ENCODE peak calls at places on chromosomes 4 and X, in five cellular contexts. Q is lung, M is kidney, A is esophagus squamous epithelium, U is AG04450. Z is an unnamed sample.
A peak's percentile ranks its signal among the peaks of the same experiment; 100 is the strongest.

GRCh38 chr4:173256825-173257224 is 77.3 kb downstream of the HMGB2 start:
- DNase-seq in Q (no peak), M (no peak), A (no peak), U (no peak), Z (no peak)

GRCh38 chrX:8907678-8908077 is 106.5 kb upstream of the FAM9A start:
- DNase-seq in Q (no peak), M (no peak), A (no peak), U (no peak), Z (no peak)

GRCh38 chrX:20217279-20217678 is 49.4 kb downstream of the RPS6KA3 start:
- DNase-seq in Q (no peak), M (no peak), A (no peak), U (no peak), Z (no peak)

GRCh38 chrX:78886550-78886949 is 58.6 kb upstream of the P2RY10 start:
- DNase-seq in Q (no peak), M (no peak), A (no peak), U (no peak), Z (no peak)

GRCh38 chrX:3124041-3124440 is 82.8 kb downstream of the ARSF start:
- DNase-seq in Q (no peak), M (no peak), A (no peak), U (no peak), Z (no peak)

GRCh38 chr4:138981930-138982390 is 33.6 kb upstream of the NOCT start:
- DNase-seq in Q (peak; percentile 59), M (no peak), A (no peak), U (peak; percentile 13), Z (no peak)

GRCh38 chr4:111283066-111283677 is 660.3 kb upstream of the PITX2 start:
- DNase-seq in Q (peak; percentile 47), M (no peak), A (no peak), U (peak; percentile 15), Z (peak; percentile 63)

GRCh38 chr4:140806175-140806574 is 50.0 kb upstream of the TBC1D9 start:
- DNase-seq in Q (no peak), M (no peak), A (no peak), U (no peak), Z (no peak)

GRCh38 chr4:40251366-40251765 is 54.5 kb downstream of the RHOH start:
- DNase-seq in Q (no peak), M (no peak), A (no peak), U (no peak), Z (no peak)

GRCh38 chr4:143586080-143586479 is 72.6 kb downstream of the SMARCA5 start:
- DNase-seq in Q (no peak), M (no peak), A (no peak), U (no peak), Z (no peak)

GRCh38 chrX:150935466-150935865 is 37.0 kb upstream of the CD99L2 start:
- DNase-seq in Q (no peak), M (peak; percentile 74), A (no peak), U (no peak), Z (no peak)

GRCh38 chrX:97539970-97540519 is 656.3 kb downstream of the RPA4 start:
- DNase-seq in Q (no peak), M (no peak), A (no peak), U (no peak), Z (no peak)

GRCh38 chr4:124167602-124168001 is 544.9 kb downstream of the ANKRD50 start:
- DNase-seq in Q (no peak), M (no peak), A (no peak), U (no peak), Z (no peak)

GRCh38 chr4:140928880-140929279 is 172.7 kb upstream of the TBC1D9 start:
- DNase-seq in Q (no peak), M (no peak), A (no peak), U (no peak), Z (peak; percentile 68)

GRCh38 chr4:10656988-10657387 is 27.6 kb downstream of the CLNK start:
- DNase-seq in Q (no peak), M (no peak), A (no peak), U (no peak), Z (no peak)

DNA sequence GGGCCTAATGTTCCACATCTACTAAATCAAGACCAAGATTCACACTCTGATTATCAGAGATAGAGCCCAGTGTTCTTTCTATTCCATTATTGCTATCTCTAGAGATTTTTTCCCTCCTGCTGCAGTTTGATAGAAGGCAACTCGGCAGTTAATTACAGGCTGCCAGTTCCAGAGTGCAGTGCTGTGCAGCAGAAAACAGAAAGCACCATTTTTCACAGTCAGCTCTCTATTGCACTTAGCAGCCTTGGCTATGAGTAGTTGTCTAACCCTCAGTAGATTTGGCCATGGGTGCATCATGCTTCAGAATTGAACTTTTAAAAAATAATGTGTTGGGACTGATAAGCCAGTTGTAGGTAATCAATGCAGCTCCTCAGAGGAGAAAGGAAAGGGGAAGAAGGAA is 295.3 kb downstream of the MID1IP1 start:
- DNase-seq in Q (no peak), M (no peak), A (no peak), U (no peak), Z (no peak)
- H3K27ac ChIP-seq in Q (no peak overlapping the region), M (no peak overlapping the region), A (no peak overlapping the region), U (no peak overlapping the region), Z (no peak overlapping the region)

DNA sequence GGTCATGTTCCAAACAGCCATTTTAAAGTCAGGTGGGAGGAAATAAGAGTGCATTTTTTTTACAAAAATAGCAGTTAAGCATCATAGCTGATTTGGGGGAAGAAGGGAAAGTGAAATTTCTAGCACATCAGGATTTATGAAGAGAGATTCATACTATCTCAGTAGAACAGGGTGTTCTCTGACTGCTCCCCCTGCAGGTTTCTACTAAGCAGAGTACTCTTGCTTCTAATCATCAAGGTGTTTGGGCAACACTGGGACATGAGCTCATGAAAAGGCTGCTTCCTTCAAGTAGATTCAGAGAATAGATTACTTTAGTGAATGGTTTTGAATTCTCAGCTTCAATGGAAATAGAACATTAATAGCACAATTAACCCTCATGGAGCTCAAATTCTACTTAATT is 591.4 kb upstream of the PCDH10 start:
- DNase-seq in Q (no peak), M (no peak), A (no peak), U (no peak), Z (no peak)
- TF ChIP-seq CTCF in Q (no peak), M (no peak), A (no peak), U (peak; percentile 19), Z (no peak)

DNA sequence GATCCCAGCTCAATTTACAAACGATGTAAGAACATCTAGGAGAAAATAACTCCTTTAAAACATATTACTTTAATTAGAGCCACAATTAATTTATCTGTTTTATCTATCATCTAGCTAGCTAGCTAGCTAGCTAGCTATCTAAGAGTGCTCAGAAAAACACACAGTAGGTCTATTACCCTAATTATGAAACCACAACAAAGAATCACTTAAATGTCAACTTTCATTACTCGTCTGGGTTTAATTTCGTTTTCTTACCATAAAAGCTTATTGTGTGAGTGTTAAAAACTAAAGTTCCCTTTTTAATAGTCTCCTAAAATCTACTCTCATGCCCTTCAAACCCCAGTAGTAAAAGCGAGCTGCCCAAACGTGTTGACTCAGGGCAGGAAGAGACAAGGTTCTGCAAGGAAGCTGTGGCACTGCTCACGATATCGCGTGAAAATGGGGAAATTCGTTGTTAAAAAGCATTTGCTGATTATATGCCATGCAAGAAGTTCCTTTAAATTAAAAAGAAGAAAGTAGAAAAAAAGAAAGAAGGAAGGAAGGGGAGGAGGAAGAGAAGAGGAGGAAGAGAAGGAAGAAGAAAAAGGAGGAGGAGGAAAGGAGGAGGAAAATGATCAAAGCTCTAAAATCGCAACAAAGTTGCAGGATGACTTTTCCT is 617 bp downstream of the MBNL3 start:
- DNase-seq in Q (no peak), M (no peak), A (no peak), U (no peak), Z (no peak)
- H3K27ac ChIP-seq in Q (peak overlapping the region; percentile 84), M (peak overlapping the region; percentile 80), A (peak overlapping the region; percentile 88), U (no peak overlapping the region), Z (peak overlapping the region; percentile 35)

GRCh38 chrX:107729558-107730297 is 45.9 kb downstream of the TSC22D3 start:
- DNase-seq in Q (no peak), M (no peak), A (no peak), U (no peak), Z (no peak)
- TF ChIP-seq CTCF in Q (no peak), M (no peak), A (no peak), U (no peak), Z (no peak)

GRCh38 chrX:10450229-10450958 is 170.0 kb downstream of the MID1 start:
- DNase-seq in Q (no peak), M (no peak), A (no peak), U (no peak), Z (no peak)
- H3K27ac ChIP-seq in Q (no peak overlapping the region), M (no peak overlapping the region), A (no peak overlapping the region), U (no peak overlapping the region), Z (no peak overlapping the region)

GRCh38 chr4:12036450-12036849 is 607.8 kb upstream of the HS3ST1 start:
- DNase-seq in Q (no peak), M (no peak), A (no peak), U (no peak), Z (no peak)

GRCh38 chr4:12041828-12042227 is 613.1 kb upstream of the HS3ST1 start:
- DNase-seq in Q (no peak), M (no peak), A (no peak), U (no peak), Z (no peak)
- TF ChIP-seq CTCF in Q (peak; percentile 9), M (no peak), A (no peak), U (no peak), Z (no peak)

GRCh38 chr4:56978750-56979303 is at the start of gene POLR2B:
- DNase-seq in Q (peak; percentile 97), M (peak; percentile 97), A (peak; percentile 72), U (peak; percentile 70), Z (peak; percentile 97)

GRCh38 chr4:56981795-56982201 is 3.1 kb downstream of the POLR2B start:
- DNase-seq in Q (no peak), M (no peak), A (no peak), U (no peak), Z (no peak)

GRCh38 chr4:56976878-56977320 is 507 bp downstream of the NOA1 start:
- DNase-seq in Q (peak; percentile 61), M (peak; percentile 89), A (no peak), U (no peak), Z (no peak)

GRCh38 chr4:56977321-56978012 is at the start of gene NOA1:
- DNase-seq in Q (peak; percentile 98), M (peak; percentile 99), A (peak; percentile 85), U (peak; percentile 98), Z (peak; percentile 100)

DNA sequence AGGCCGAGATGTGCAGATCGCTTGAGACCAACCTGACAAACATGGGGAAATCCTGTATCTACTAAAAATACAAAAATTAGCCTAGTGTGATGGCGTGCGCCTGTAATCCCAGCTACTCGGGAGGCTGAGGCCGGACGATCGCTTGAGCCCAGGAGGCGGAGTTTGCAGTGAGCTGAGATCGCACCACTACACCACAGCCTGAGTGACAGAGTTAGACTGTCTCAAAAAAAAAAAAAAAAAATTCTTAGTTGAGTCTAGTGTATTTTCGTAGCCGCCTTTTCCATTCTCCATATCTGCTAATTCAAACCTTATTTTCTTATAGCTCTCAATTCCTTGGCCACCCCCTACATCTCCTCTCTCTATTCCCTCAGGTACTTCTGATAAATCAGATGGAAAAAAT is 978 bp downstream of the POLR2B start:
- DNase-seq in Q (no peak), M (no peak), A (no peak), U (no peak), Z (no peak)
- H3K27ac ChIP-seq in Q (peak overlapping the region; percentile 41), M (no peak overlapping the region), A (peak overlapping the region; percentile 92), U (no peak overlapping the region), Z (no peak overlapping the region)

DNA sequence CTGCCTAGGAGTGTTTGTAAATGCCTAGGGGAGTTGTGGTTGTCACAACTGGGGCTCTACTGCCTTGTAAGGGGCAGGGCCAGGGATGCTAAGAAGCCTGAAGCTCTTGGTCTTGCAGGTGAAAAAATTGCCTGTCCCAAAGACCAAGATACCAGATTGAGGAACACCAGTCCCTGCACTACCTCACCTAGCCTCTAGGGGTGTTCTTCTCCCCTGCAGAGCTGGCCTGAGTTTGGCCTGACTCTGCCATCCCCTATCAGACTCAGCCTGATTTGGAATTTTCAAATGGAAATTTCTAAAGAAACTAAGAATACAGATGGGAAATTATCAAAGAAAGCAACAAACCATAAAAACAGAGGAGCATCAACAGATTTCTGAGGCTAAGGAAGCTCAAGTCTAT is 90.4 kb downstream of the ZC4H2 start:
- DNase-seq in Q (no peak), M (no peak), A (no peak), U (no peak), Z (no peak)
- TF ChIP-seq CTCF in Q (no peak), M (no peak), A (peak; percentile 24), U (no peak), Z (no peak)